ENCODE peak calls at places on chromosomes 11 and 22, in four cellular contexts. Q, X, P and B are unnamed samples.

GRCh38 chr11:129750343-129751292 is 65.0 kb upstream of the TMEM45B start:
- DNase-seq in Q (peak), X (peak), P (no peak), B (peak)

GRCh38 chr22:44892803-44893730 is 116.7 kb downstream of the PHF21B start:
- DNase-seq in Q (no peak), X (no peak), P (no peak), B (no peak)

GRCh38 chr11:99069831-99070444 is 49.2 kb downstream of the CNTN5 start:
- DNase-seq in Q (no peak), X (peak), P (no peak), B (peak)

GRCh38 chr11:134414772-134415765 is 3.0 kb upstream of the B3GAT1 start:
- DNase-seq in Q (no peak), X (no peak), P (no peak), B (no peak)

GRCh38 chr11:33828604-33829429 is 54.5 kb upstream of the FBXO3 start:
- DNase-seq in Q (no peak), X (no peak), P (no peak), B (no peak)

GRCh38 chr11:70505761-70506657 is 107.7 kb downstream of the CTTN start:
- DNase-seq in Q (no peak), X (no peak), P (no peak), B (no peak)

GRCh38 chr11:73308003-73308962 is at the start of gene ARHGEF17:
- DNase-seq in Q (peak), X (peak), P (no peak), B (peak)

GRCh38 chr11:46380340-46381045 is 976 bp upstream of the MDK start:
- DNase-seq in Q (no peak), X (peak), P (no peak), B (no peak)

GRCh38 chr11:4523666-4524065 is 21.3 kb upstream of the OR52M1 start:
- DNase-seq in Q (no peak), X (no peak), P (no peak), B (no peak)

GRCh38 chr11:121575250-121575962 is 122.6 kb upstream of the SORL1-AS1 start:
- DNase-seq in Q (no peak), X (no peak), P (no peak), B (no peak)

GRCh38 chr11:83583953-83584352 is 297.8 kb upstream of the CCDC90B start:
- DNase-seq in Q (no peak), X (no peak), P (no peak), B (peak)

GRCh38 chr11:68038226-68038717 is 553 bp upstream of the TCIRG1 start:
- DNase-seq in Q (no peak), X (no peak), P (no peak), B (no peak)

GRCh38 chr11:72668645-72669347 is 5.4 kb downstream of the PDE2A start:
- DNase-seq in Q (no peak), X (no peak), P (no peak), B (no peak)

GRCh38 chr22:20057596-20058268 is 22.3 kb upstream of the DGCR8 start:
- DNase-seq in Q (no peak), X (no peak), P (no peak), B (no peak)

GRCh38 chr11:118524757-118525465 is 2.4 kb upstream of the TTC36 start:
- DNase-seq in Q (peak), X (no peak), P (no peak), B (no peak)